ENCODE peak calls at places on chromosomes 5 and 9, in five cellular contexts. M, G, R, A and O are unnamed samples.
A peak's percentile ranks its signal among the peaks of the same experiment; 100 is the strongest.

GRCh38 chr9:135391759-135392158 is 87.8 kb upstream of the PPP1R26 start:
- DNase-seq in M (no peak), G (no peak), R (no peak), A (no peak), O (no peak)

GRCh38 chr9:95989304-95989703 is 113.8 kb downstream of the ERCC6L2 start:
- DNase-seq in M (no peak), G (peak; percentile 47), R (no peak), A (no peak), O (no peak)

GRCh38 chr9:85115473-85115872 is 445.9 kb downstream of the NTRK2 start:
- DNase-seq in M (no peak), G (no peak), R (no peak), A (no peak), O (no peak)

GRCh38 chr9:135753391-135754105 is 51.6 kb downstream of the KCNT1 start:
- DNase-seq in M (no peak), G (no peak), R (no peak), A (no peak), O (no peak)

GRCh38 chr5:175902013-175902412 is 30.6 kb downstream of the CPLX2 start:
- DNase-seq in M (no peak), G (no peak), R (no peak), A (no peak), O (no peak)

GRCh38 chr9:125103770-125104169 is 39.6 kb downstream of the SCAI start:
- DNase-seq in M (no peak), G (no peak), R (no peak), A (no peak), O (no peak)

GRCh38 chr9:127224883-127225739 is 39.5 kb upstream of the GARNL3 start:
- DNase-seq in M (peak; percentile 89), G (peak; percentile 74), R (peak; percentile 92), A (peak; percentile 97), O (peak; percentile 47)

GRCh38 chr5:157025093-157025698 is 33.7 kb downstream of the HAVCR1 start:
- DNase-seq in M (no peak), G (no peak), R (no peak), A (no peak), O (no peak)

GRCh38 chr9:105535920-105536668 is 21.8 kb upstream of the FKTN start:
- DNase-seq in M (no peak), G (no peak), R (peak; percentile 53), A (no peak), O (no peak)

GRCh38 chr9:13088734-13089427 is 190.6 kb downstream of the MPDZ start:
- DNase-seq in M (peak; percentile 42), G (peak; percentile 78), R (peak; percentile 77), A (no peak), O (no peak)

GRCh38 chr5:53041071-53041692 is 52.0 kb downstream of the ITGA2 start:
- DNase-seq in M (peak; percentile 63), G (peak; percentile 73), R (peak; percentile 71), A (no peak), O (no peak)

GRCh38 chr5:19401032-19401431 is 587.0 kb downstream of the CDH18 start:
- DNase-seq in M (no peak), G (no peak), R (no peak), A (no peak), O (no peak)

GRCh38 chr5:69449511-69449910 is 34.6 kb downstream of the MARVELD2 start:
- DNase-seq in M (no peak), G (no peak), R (no peak), A (no peak), O (no peak)

GRCh38 chr5:38321978-38322377 is 63.6 kb downstream of the EGFLAM start:
- DNase-seq in M (no peak), G (no peak), R (no peak), A (no peak), O (no peak)

GRCh38 chr9:116175616-116176015 is 22.0 kb downstream of the PAPPA start:
- DNase-seq in M (peak; percentile 51), G (no peak), R (peak; percentile 61), A (no peak), O (no peak)

GRCh38 chr9:95666096-95666784 is 149.5 kb upstream of the PTCH1 start:
- DNase-seq in M (no peak), G (no peak), R (no peak), A (no peak), O (no peak)

GRCh38 chr5:77319140-77319539 is 108.7 kb downstream of the PDE8B start:
- DNase-seq in M (no peak), G (no peak), R (no peak), A (no peak), O (no peak)

GRCh38 chr5:66666778-66667177 is 70.6 kb downstream of the MAST4 start:
- DNase-seq in M (no peak), G (no peak), R (no peak), A (no peak), O (no peak)

DNA sequence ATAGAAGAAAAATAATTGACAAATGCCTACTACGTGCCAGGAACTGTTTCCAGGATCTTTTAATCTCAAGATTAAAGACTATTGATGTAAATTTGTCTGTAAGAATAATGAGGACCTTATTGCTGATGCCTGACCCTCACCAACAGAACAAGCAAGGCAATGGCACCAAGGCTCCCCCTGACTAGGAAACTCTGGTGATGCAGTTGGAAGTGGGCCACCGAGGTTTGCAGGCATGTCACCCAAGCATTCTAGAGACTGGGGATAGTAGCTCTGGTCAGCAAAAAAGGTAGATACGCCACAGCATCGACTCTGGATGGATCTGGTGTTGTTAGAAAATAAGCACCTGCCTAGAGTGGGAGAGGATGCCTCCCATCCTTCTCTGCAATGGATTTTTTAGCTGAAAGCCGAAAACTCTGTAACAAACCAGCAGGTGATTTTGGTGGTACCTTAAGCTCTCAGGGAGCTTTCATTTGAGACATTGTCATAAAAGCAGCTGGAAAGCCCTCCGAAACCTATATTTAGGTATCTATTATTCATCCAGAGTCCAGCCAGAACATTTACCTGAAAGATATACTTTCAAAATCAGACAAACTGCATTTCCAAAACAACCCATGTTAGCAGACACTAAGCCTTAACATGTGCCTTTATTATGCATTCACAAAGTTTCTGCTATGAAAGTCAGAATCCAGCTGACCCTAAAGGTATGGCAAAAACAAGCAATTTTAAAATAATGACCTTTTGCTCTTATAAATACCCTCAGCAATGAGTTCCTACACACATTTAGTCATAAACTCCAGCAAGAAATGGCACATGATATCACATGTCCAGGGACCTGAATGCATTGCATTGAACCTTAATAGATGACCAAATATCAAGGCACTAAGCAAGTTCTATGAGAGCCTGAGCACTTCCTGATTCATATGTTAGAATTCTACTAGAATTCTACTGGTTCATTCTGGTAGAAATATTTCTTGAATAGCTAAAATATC is 308.4 kb downstream of the PDE4D start:
- DNase-seq in M (no peak), G (no peak), R (no peak), A (no peak), O (no peak)
- H3K4me3 ChIP-seq in M (no peak overlapping the region), G (no peak overlapping the region), R (no peak overlapping the region), A (no peak overlapping the region), O (no peak overlapping the region)

GRCh38 chr5:102670224-102670836 is 84.8 kb upstream of the PAM start:
- DNase-seq in M (peak; percentile 14), G (peak; percentile 17), R (peak; percentile 45), A (no peak), O (no peak)
- H3K4me3 ChIP-seq in M (no peak overlapping the region), G (no peak overlapping the region), R (no peak overlapping the region), A (no peak overlapping the region), O (no peak overlapping the region)

DNA sequence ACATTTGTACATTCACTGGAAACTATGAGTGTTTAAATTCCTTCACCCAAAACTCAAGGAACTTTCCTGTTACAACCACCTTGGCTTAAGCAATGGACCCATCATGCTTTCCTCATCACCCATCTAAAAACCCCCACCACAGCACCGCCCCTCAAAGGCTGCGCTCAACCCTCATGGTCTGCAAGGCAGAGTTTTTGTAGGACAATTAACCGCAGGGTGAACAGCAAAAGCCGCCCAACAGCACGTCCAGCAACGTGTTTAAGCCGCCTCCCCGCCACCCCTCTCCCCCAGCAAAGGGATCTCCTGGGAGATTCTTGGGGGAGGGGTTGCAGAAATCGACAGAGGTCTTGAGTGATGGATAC is 2.0 kb downstream of the ROR2 start:
- DNase-seq in M (no peak), G (peak; percentile 54), R (peak; percentile 78), A (no peak), O (no peak)
- H3K4me3 ChIP-seq in M (no peak overlapping the region), G (peak overlapping the region; percentile 78), R (peak overlapping the region; percentile 71), A (no peak overlapping the region), O (no peak overlapping the region)

GRCh38 chr5:178624626-178625546 is 2.0 kb downstream of the CLK4 start:
- DNase-seq in M (no peak), G (peak; percentile 20), R (peak; percentile 19), A (no peak), O (no peak)
- H3K4me3 ChIP-seq in M (peak overlapping the region; percentile 98), G (peak overlapping the region; percentile 97), R (peak overlapping the region; percentile 93), A (no peak overlapping the region), O (peak overlapping the region; percentile 84)

DNA sequence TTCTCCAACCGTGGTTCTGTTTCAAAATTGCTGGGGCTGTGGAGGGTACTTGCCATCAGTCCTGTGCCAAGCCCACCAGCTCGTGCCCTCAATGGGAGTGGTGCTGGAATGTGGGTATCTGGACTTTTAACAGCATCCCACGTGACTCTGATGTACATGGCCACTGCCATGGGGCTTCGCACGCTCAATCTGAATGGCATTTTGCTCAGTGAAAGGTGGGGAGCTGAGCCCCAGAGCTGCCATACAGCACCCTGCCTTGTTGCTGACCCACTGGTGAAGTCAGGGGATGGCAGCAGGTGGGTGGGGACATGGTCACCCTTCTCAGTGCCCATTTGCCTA is 16.6 kb upstream of the SYNPO start:
- DNase-seq in M (no peak), G (no peak), R (no peak), A (no peak), O (no peak)
- H3K4me3 ChIP-seq in M (no peak overlapping the region), G (no peak overlapping the region), R (no peak overlapping the region), A (no peak overlapping the region), O (no peak overlapping the region)

GRCh38 chr5:135040331-135041144 is 6.5 kb upstream of the PITX1 start:
- DNase-seq in M (no peak), G (no peak), R (no peak), A (no peak), O (no peak)

GRCh38 chr5:135039526-135040296 is 5.7 kb upstream of the PITX1 start:
- DNase-seq in M (no peak), G (no peak), R (no peak), A (no peak), O (no peak)

GRCh38 chr5:135041726-135042125 is 7.7 kb upstream of the PITX1 start:
- DNase-seq in M (no peak), G (no peak), R (no peak), A (no peak), O (no peak)

GRCh38 chr5:135042595-135042994 is 8.6 kb upstream of the PITX1 start:
- DNase-seq in M (no peak), G (no peak), R (no peak), A (no peak), O (no peak)

DNA sequence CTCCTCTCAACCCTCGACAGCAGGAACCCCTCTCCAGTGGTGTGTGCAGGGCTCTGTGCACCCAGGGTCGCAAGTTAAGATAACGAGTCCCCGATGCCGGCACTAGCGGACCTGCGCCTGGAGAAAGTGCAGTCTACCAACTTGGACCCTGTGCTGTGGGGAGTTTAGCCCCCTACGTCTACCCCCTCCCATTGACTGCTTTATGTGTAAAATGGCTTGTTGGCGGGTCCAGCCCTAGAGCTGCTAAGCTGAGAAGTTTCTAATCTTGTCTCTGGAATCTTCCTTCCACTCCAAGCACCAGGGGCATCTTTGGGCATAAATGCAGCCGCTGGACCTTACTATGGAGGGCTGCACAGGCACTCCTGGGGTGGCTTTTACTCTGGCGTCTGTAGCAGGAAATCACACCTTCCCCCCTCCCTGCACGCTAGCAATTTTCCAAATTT is 7.1 kb upstream of the PITX1 start:
- DNase-seq in M (no peak), G (no peak), R (no peak), A (no peak), O (no peak)
- H3K4me3 ChIP-seq in M (no peak overlapping the region), G (no peak overlapping the region), R (no peak overlapping the region), A (no peak overlapping the region), O (no peak overlapping the region)